ENCODE peak calls at places on chromosome 6, in eight cellular contexts. Z, G, X, K, H, I, C and L are unnamed samples.

GRCh38 chr6:43983191-43983590 is 144.1 kb downstream of the MRPL14 start:
- DNase-seq in G (no peak), Z (peak), C (no peak), I (peak), X (no peak), H (peak), K (no peak), L (no peak)

GRCh38 chr6:90663873-90664272 is 77.0 kb upstream of the MAP3K7 start:
- DNase-seq in H (no peak), X (no peak), I (no peak), G (no peak), K (no peak), Z (no peak), C (no peak), L (no peak)

GRCh38 chr6:89311853-89312531 is 3.1 kb downstream of the GABRR2 start:
- DNase-seq in H (no peak), Z (peak), X (peak), G (no peak), I (peak), K (peak), C (peak), L (no peak)

GRCh38 chr6:121485359-121485809 is 49.9 kb downstream of the GJA1 start:
- DNase-seq in I (no peak), G (no peak), K (no peak), Z (no peak), H (no peak), C (no peak), X (no peak), L (no peak)

GRCh38 chr6:115838763-115839401 is 221.8 kb downstream of the FRK start:
- DNase-seq in G (no peak), I (no peak), C (no peak), K (peak), X (no peak), Z (no peak), H (no peak), L (peak)

GRCh38 chr6:144148891-144149290 is 1.4 kb upstream of the STX11 start:
- DNase-seq in H (no peak), X (no peak), C (no peak), G (no peak), Z (no peak), I (no peak), K (peak), L (no peak)

GRCh38 chr6:156175971-156176421 is 601.2 kb upstream of the ARID1B start:
- DNase-seq in Z (no peak), C (peak), I (no peak), K (no peak), H (no peak), G (no peak), X (no peak), L (no peak)

GRCh38 chr6:36099872-36100483 is 30.3 kb upstream of the MAPK13 start:
- DNase-seq in Z (no peak), C (no peak), X (no peak), G (no peak), I (no peak), H (no peak), K (no peak), L (no peak)

GRCh38 chr6:167576050-167576741 is 250.5 kb upstream of the AFDN start:
- DNase-seq in H (no peak), C (no peak), G (no peak), I (peak), X (no peak), Z (no peak), K (no peak), L (no peak)

GRCh38 chr6:148146717-148147116 is 195.9 kb upstream of the SASH1 start:
- DNase-seq in Z (no peak), C (no peak), I (no peak), K (peak), G (peak), X (no peak), H (no peak), L (no peak)

GRCh38 chr6:155883334-155883731 is 427.7 kb upstream of the NOX3 start:
- DNase-seq in H (no peak), G (no peak), K (no peak), Z (no peak), I (no peak), X (no peak), C (no peak), L (no peak)